ENCODE peak calls at places on chromosomes 1 and 21, in eight cellular contexts. P is AML-193; V is neural crest cell; C is cardiac fibroblast; W is H54; I is T-cell; K is naive thymus-derived CD8-positive, alpha-beta T cell; F is head of caudate nucleus. U is an unnamed sample.

GRCh38 chr1:81149649-81150335 is 650.9 kb upstream of the ADGRL2 start:
- DNase-seq in K (no peak), C (peak), W (no peak), V (no peak), I (no peak), P (no peak), F (no peak), U (no peak)

GRCh38 chr1:203615182-203615581 is 11.4 kb upstream of the ATP2B4 start:
- DNase-seq in C (no peak), I (no peak), K (no peak), V (no peak), W (no peak), F (no peak), P (no peak), U (no peak)

GRCh38 chr21:36773111-36773510 is 74.2 kb downstream of the SIM2 start:
- DNase-seq in C (peak), W (peak), I (no peak), F (no peak), V (no peak), K (no peak), P (no peak), U (no peak)

GRCh38 chr1:151998611-151999362 is 5.1 kb upstream of the S100A10 start:
- DNase-seq in I (no peak), K (no peak), W (no peak), F (no peak), V (no peak), P (no peak), C (no peak), U (no peak)

GRCh38 chr1:51583532-51583931 is 33.4 kb upstream of the OSBPL9 start:
- DNase-seq in V (peak), W (peak), I (no peak), P (no peak), F (peak), C (peak), K (no peak), U (no peak)

GRCh38 chr1:56333461-56333860 is 245.9 kb downstream of the PLPP3 start:
- DNase-seq in P (no peak), W (no peak), K (no peak), F (no peak), C (no peak), I (no peak), V (no peak), U (no peak)

GRCh38 chr21:32415451-32415850 is 2.9 kb downstream of the EVA1C start:
- DNase-seq in F (no peak), W (no peak), K (no peak), C (no peak), V (no peak), I (no peak), P (no peak), U (no peak)

GRCh38 chr1:242530761-242531160 is 6.3 kb upstream of the PLD5 start:
- DNase-seq in V (no peak), I (no peak), C (no peak), W (no peak), K (no peak), P (no peak), F (no peak), U (no peak)

GRCh38 chr1:226893936-226894335 is 23.5 kb downstream of the PSEN2 start:
- DNase-seq in V (no peak), C (no peak), I (no peak), K (no peak), W (no peak), P (no peak), F (no peak), U (no peak)

GRCh38 chr21:46434322-46434958 is 24.3 kb upstream of the DIP2A start:
- DNase-seq in K (no peak), P (no peak), C (no peak), F (no peak), W (no peak), V (no peak), I (no peak), U (no peak)

GRCh38 chr1:3651939-3652537 is at the start of gene TP73:
- DNase-seq in C (no peak), V (peak), I (no peak), F (no peak), P (no peak), W (no peak), K (no peak), U (no peak)

GRCh38 chr1:60874703-60875102 is 207.7 kb upstream of the NFIA start:
- DNase-seq in W (peak), I (no peak), C (peak), F (no peak), K (no peak), V (no peak), P (no peak), U (no peak)

GRCh38 chr1:41689139-41689538 is 204.7 kb upstream of the EDN2 start:
- DNase-seq in K (no peak), W (no peak), F (no peak), C (no peak), I (no peak), V (no peak), P (no peak), U (no peak)

GRCh38 chr1:41418868-41419583 is 57.8 kb downstream of the FOXO6 start:
- DNase-seq in W (peak), K (no peak), C (peak), P (no peak), I (no peak), V (no peak), F (no peak), U (peak)

GRCh38 chr1:213724640-213725536 is 262.9 kb upstream of the PROX1 start:
- DNase-seq in W (no peak), I (no peak), V (peak), K (no peak), F (no peak), P (no peak), C (peak), U (no peak)

GRCh38 chr1:145993618-145994390 is 2.6 kb downstream of the TXNIP start:
- DNase-seq in W (no peak), I (no peak), V (no peak), K (no peak), F (no peak), P (no peak), C (no peak), U (no peak)